ENCODE peak calls at places on chromosomes 7 and 10, in four cellular contexts. C is T-cell, U is substantia nigra, J is IMR-90. X is an unnamed sample.

GRCh38 chr7:28747854-28748253 is 210.3 kb downstream of the TRIL start:
- DNase-seq in U (no peak), J (no peak), C (no peak), X (no peak)

GRCh38 chr7:138458576-138459234 is 1.4 kb upstream of the TRIM24 start:
- DNase-seq in C (no peak), U (no peak), J (no peak), X (no peak)

GRCh38 chr10:8137272-8137680 is 82.8 kb downstream of the GATA3 start:
- DNase-seq in C (peak), U (no peak), J (no peak), X (no peak)

GRCh38 chr10:114631678-114632417 is 26.2 kb downstream of the ABLIM1 start:
- DNase-seq in U (no peak), C (peak), J (no peak), X (no peak)

GRCh38 chr7:369981-370621 is 80.1 kb downstream of the FOXL3 start:
- DNase-seq in U (no peak), J (no peak), C (no peak), X (no peak)

GRCh38 chr7:54932818-54933543 is 85.8 kb upstream of the EGFR start:
- DNase-seq in C (no peak), U (peak), J (peak), X (peak)

GRCh38 chr10:90276894-90277447 is 575.6 kb downstream of the KIF20B start:
- DNase-seq in C (no peak), J (no peak), U (no peak), X (no peak)

GRCh38 chr7:107725138-107725740 is 18.7 kb upstream of the CBLL1 start:
- DNase-seq in J (peak), U (peak), C (peak), X (peak)

GRCh38 chr7:45101748-45102147 is 9.7 kb downstream of the TBRG4 start:
- DNase-seq in J (no peak), U (no peak), C (no peak), X (no peak)

GRCh38 chr10:36591436-36591835 is 534.0 kb upstream of the ANKRD30A start:
- DNase-seq in C (no peak), J (no peak), U (no peak), X (no peak)

GRCh38 chr7:13948019-13948781 is 41.3 kb downstream of the ETV1 start:
- DNase-seq in C (no peak), U (no peak), J (no peak), X (no peak)

GRCh38 chr10:17375936-17376584 is 78.3 kb downstream of the ST8SIA6 start:
- DNase-seq in C (peak), J (peak), U (no peak), X (no peak)

GRCh38 chr10:60856405-60856804 is 78.1 kb downstream of the CDK1 start:
- DNase-seq in U (no peak), J (no peak), C (no peak), X (no peak)

GRCh38 chr10:120005408-120006280 is 113.1 kb downstream of the SEC23IP start:
- DNase-seq in U (no peak), J (no peak), C (no peak), X (peak)

GRCh38 chr7:80636709-80637108 is 1.7 kb upstream of the CD36 start:
- DNase-seq in C (no peak), U (no peak), J (no peak), X (no peak)

GRCh38 chr7:44880317-44881018 is 4.9 kb downstream of the PURB start:
- DNase-seq in C (no peak), J (no peak), U (no peak), X (no peak)

GRCh38 chr10:75235375-75236177 is at the start of gene COMTD1:
- DNase-seq in J (peak), C (peak), U (peak), X (peak)

GRCh38 chr7:132030161-132030568 is 473.7 kb upstream of the PODXL start:
- DNase-seq in U (peak), J (no peak), C (no peak), X (peak)

GRCh38 chr7:9302436-9302835 is 869.0 kb downstream of the NXPH1 start:
- DNase-seq in J (no peak), U (no peak), C (no peak), X (no peak)

GRCh38 chr10:78178940-78179339 is 145.3 kb downstream of the RPS24 start:
- DNase-seq in U (no peak), C (no peak), J (peak), X (peak)

GRCh38 chr10:114868801-114869200 is 47.2 kb downstream of the FHIP2A start:
- DNase-seq in U (no peak), C (no peak), J (peak), X (no peak)

GRCh38 chr7:30459591-30460245 is 18.9 kb downstream of the NOD1 start:
- DNase-seq in J (peak), U (no peak), C (no peak), X (no peak)

GRCh38 chr10:28790146-28790545 is 112.8 kb downstream of the BAMBI start:
- DNase-seq in C (no peak), J (no peak), U (no peak), X (no peak)

GRCh38 chr10:79116801-79117723 is 48.3 kb downstream of the ZMIZ1 start:
- DNase-seq in U (no peak), C (no peak), J (peak), X (no peak)

GRCh38 chr10:28806951-28807759 is 129.8 kb downstream of the BAMBI start:
- DNase-seq in J (no peak), C (no peak), U (no peak), X (no peak)

GRCh38 chr10:63396123-63396719 is 69.6 kb downstream of the JMJD1C start:
- DNase-seq in J (no peak), U (no peak), C (no peak), X (no peak)

X was measured in putamen.